ENCODE peak calls at places on chromosomes 7 and 10, in eight cellular contexts. One of them, this sample, is unnamed.

GRCh38 chr10:130022501-130023299 is 58.6 kb upstream of the EBF3 start:
- DNase-seq in Panc1: no peak
- DNase-seq in upper lobe of left lung: peak
- DNase-seq in K562: no peak
- DNase-seq in spleen: peak
- DNase-seq in HL-60: no peak
- DNase-seq in HCT116: no peak
- DNase-seq in prostate gland: no peak
- DNase-seq in this sample: no peak

GRCh38 chr10:72043016-72043834 is 45.1 kb downstream of the SPOCK2 start:
- DNase-seq in Panc1: no peak
- DNase-seq in upper lobe of left lung: no peak
- DNase-seq in K562: no peak
- DNase-seq in spleen: no peak
- DNase-seq in HL-60: no peak
- DNase-seq in HCT116: no peak
- DNase-seq in prostate gland: no peak
- DNase-seq in this sample: no peak

GRCh38 chr7:97006951-97007861 is 1.9 kb downstream of the DLX6 start:
- DNase-seq in Panc1: no peak
- DNase-seq in upper lobe of left lung: no peak
- DNase-seq in K562: no peak
- DNase-seq in spleen: no peak
- DNase-seq in HL-60: no peak
- DNase-seq in HCT116: no peak
- DNase-seq in prostate gland: no peak
- DNase-seq in this sample: no peak

GRCh38 chr10:20473361-20473760 is 423.8 kb downstream of the NEBL start:
- DNase-seq in Panc1: no peak
- DNase-seq in upper lobe of left lung: no peak
- DNase-seq in K562: no peak
- DNase-seq in spleen: no peak
- DNase-seq in HL-60: no peak
- DNase-seq in HCT116: no peak
- DNase-seq in prostate gland: no peak
- DNase-seq in this sample: no peak

GRCh38 chr10:125520968-125521367 is 162.0 kb downstream of the TEX36 start:
- DNase-seq in Panc1: no peak
- DNase-seq in upper lobe of left lung: no peak
- DNase-seq in K562: no peak
- DNase-seq in spleen: no peak
- DNase-seq in HL-60: no peak
- DNase-seq in HCT116: no peak
- DNase-seq in prostate gland: no peak
- DNase-seq in this sample: no peak

GRCh38 chr10:51010977-51011376 is 63.3 kb upstream of the PRKG1 start:
- DNase-seq in Panc1: peak
- DNase-seq in upper lobe of left lung: no peak
- DNase-seq in K562: peak
- DNase-seq in spleen: no peak
- DNase-seq in HL-60: no peak
- DNase-seq in HCT116: peak
- DNase-seq in prostate gland: no peak
- DNase-seq in this sample: no peak

GRCh38 chr10:93386496-93387369 is 95.4 kb downstream of the MYOF start:
- DNase-seq in Panc1: no peak
- DNase-seq in upper lobe of left lung: peak
- DNase-seq in K562: no peak
- DNase-seq in spleen: no peak
- DNase-seq in HL-60: no peak
- DNase-seq in HCT116: no peak
- DNase-seq in prostate gland: no peak
- DNase-seq in this sample: peak

GRCh38 chr7:600149-600814 is 80.6 kb upstream of the PDGFA start:
- DNase-seq in Panc1: no peak
- DNase-seq in upper lobe of left lung: no peak
- DNase-seq in K562: no peak
- DNase-seq in spleen: peak
- DNase-seq in HL-60: no peak
- DNase-seq in HCT116: no peak
- DNase-seq in prostate gland: no peak
- DNase-seq in this sample: peak

GRCh38 chr10:108393111-108393510 is 1228.6 kb upstream of the SORCS1 start:
- DNase-seq in Panc1: no peak
- DNase-seq in upper lobe of left lung: no peak
- DNase-seq in K562: no peak
- DNase-seq in spleen: no peak
- DNase-seq in HL-60: no peak
- DNase-seq in HCT116: no peak
- DNase-seq in prostate gland: no peak
- DNase-seq in this sample: no peak

GRCh38 chr7:142670504-142670903 is 78.8 kb upstream of the PRSS1 start:
- DNase-seq in Panc1: no peak
- DNase-seq in upper lobe of left lung: no peak
- DNase-seq in K562: no peak
- DNase-seq in spleen: no peak
- DNase-seq in HL-60: no peak
- DNase-seq in HCT116: no peak
- DNase-seq in prostate gland: no peak
- DNase-seq in this sample: no peak

GRCh38 chr7:100673942-100674431 is 447 bp downstream of the GNB2 start:
- DNase-seq in Panc1: no peak
- DNase-seq in upper lobe of left lung: no peak
- DNase-seq in K562: peak
- DNase-seq in spleen: peak
- DNase-seq in HL-60: peak
- DNase-seq in HCT116: no peak
- DNase-seq in prostate gland: no peak
- DNase-seq in this sample: peak

GRCh38 chr10:17059197-17059688 is 70.4 kb downstream of the CUBN start:
- DNase-seq in Panc1: no peak
- DNase-seq in upper lobe of left lung: no peak
- DNase-seq in K562: no peak
- DNase-seq in spleen: no peak
- DNase-seq in HL-60: no peak
- DNase-seq in HCT116: no peak
- DNase-seq in prostate gland: no peak
- DNase-seq in this sample: no peak
- TF ChIP-seq POLR2AphosphoS5 in Panc1: peak
- TF ChIP-seq POLR2AphosphoS5 in upper lobe of left lung: no peak
- TF ChIP-seq POLR2AphosphoS5 in K562: no peak
- TF ChIP-seq POLR2AphosphoS5 in spleen: no peak
- TF ChIP-seq POLR2AphosphoS5 in HL-60: no peak
- TF ChIP-seq POLR2AphosphoS5 in HCT116: no peak
- TF ChIP-seq POLR2AphosphoS5 in prostate gland: no peak
- TF ChIP-seq POLR2AphosphoS5 in this sample: no peak

DNA sequence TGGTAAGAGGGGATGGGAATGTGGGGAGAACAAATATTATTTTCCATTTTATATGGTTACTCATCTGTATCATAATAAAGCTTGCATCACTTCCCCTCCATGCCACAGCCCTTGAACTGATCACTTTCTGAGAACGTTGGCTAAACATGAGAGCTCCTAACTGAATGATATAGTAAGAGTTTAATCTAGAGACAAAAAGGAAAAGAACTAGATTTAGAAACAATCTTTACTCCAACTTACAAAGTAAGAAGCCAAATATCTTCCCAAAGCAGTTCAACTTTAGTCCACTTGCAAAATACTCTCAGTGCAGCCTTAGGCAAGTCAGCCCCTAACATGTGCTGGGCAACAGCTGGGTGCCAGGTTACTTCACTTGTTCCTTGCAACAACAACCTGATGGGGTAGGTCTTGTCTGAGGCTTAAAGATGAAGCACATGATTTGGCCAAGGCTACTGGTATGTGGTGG is 20.3 kb downstream of the SMURF1 start:
- DNase-seq in Panc1: no peak
- DNase-seq in upper lobe of left lung: no peak
- DNase-seq in K562: no peak
- DNase-seq in spleen: no peak
- DNase-seq in HL-60: peak
- DNase-seq in HCT116: no peak
- DNase-seq in prostate gland: peak
- DNase-seq in this sample: no peak
- TF ChIP-seq POLR2AphosphoS5 in Panc1: no peak
- TF ChIP-seq POLR2AphosphoS5 in upper lobe of left lung: no peak
- TF ChIP-seq POLR2AphosphoS5 in K562: no peak
- TF ChIP-seq POLR2AphosphoS5 in spleen: no peak
- TF ChIP-seq POLR2AphosphoS5 in HL-60: no peak
- TF ChIP-seq POLR2AphosphoS5 in HCT116: no peak
- TF ChIP-seq POLR2AphosphoS5 in prostate gland: no peak
- TF ChIP-seq POLR2AphosphoS5 in this sample: no peak

GRCh38 chr7:106167439-106168136 is 55.5 kb upstream of the SYPL1 start:
- DNase-seq in Panc1: no peak
- DNase-seq in upper lobe of left lung: no peak
- DNase-seq in K562: no peak
- DNase-seq in spleen: no peak
- DNase-seq in HL-60: peak
- DNase-seq in HCT116: no peak
- DNase-seq in prostate gland: no peak
- DNase-seq in this sample: no peak
- TF ChIP-seq POLR2AphosphoS5 in Panc1: no peak
- TF ChIP-seq POLR2AphosphoS5 in upper lobe of left lung: no peak
- TF ChIP-seq POLR2AphosphoS5 in K562: no peak
- TF ChIP-seq POLR2AphosphoS5 in spleen: no peak
- TF ChIP-seq POLR2AphosphoS5 in HL-60: no peak
- TF ChIP-seq POLR2AphosphoS5 in HCT116: no peak
- TF ChIP-seq POLR2AphosphoS5 in prostate gland: no peak
- TF ChIP-seq POLR2AphosphoS5 in this sample: peak

GRCh38 chr10:97532935-97533671 is 34.4 kb downstream of the UBTD1 start:
- DNase-seq in Panc1: no peak
- DNase-seq in upper lobe of left lung: no peak
- DNase-seq in K562: no peak
- DNase-seq in spleen: no peak
- DNase-seq in HL-60: no peak
- DNase-seq in HCT116: no peak
- DNase-seq in prostate gland: no peak
- DNase-seq in this sample: no peak
- TF ChIP-seq POLR2AphosphoS5 in Panc1: no peak
- TF ChIP-seq POLR2AphosphoS5 in upper lobe of left lung: no peak
- TF ChIP-seq POLR2AphosphoS5 in K562: no peak
- TF ChIP-seq POLR2AphosphoS5 in spleen: no peak
- TF ChIP-seq POLR2AphosphoS5 in HL-60: no peak
- TF ChIP-seq POLR2AphosphoS5 in HCT116: no peak
- TF ChIP-seq POLR2AphosphoS5 in prostate gland: no peak
- TF ChIP-seq POLR2AphosphoS5 in this sample: no peak

GRCh38 chr7:40530292-40530691 is 395.5 kb downstream of the SUGCT start:
- DNase-seq in Panc1: no peak
- DNase-seq in upper lobe of left lung: no peak
- DNase-seq in K562: no peak
- DNase-seq in spleen: no peak
- DNase-seq in HL-60: no peak
- DNase-seq in HCT116: no peak
- DNase-seq in prostate gland: no peak
- DNase-seq in this sample: no peak

GRCh38 chr7:40531946-40532345 is 397.1 kb downstream of the SUGCT start:
- DNase-seq in Panc1: no peak
- DNase-seq in upper lobe of left lung: no peak
- DNase-seq in K562: no peak
- DNase-seq in spleen: no peak
- DNase-seq in HL-60: no peak
- DNase-seq in HCT116: no peak
- DNase-seq in prostate gland: no peak
- DNase-seq in this sample: no peak

GRCh38 chr7:40538281-40538680 is 403.5 kb downstream of the SUGCT start:
- DNase-seq in Panc1: no peak
- DNase-seq in upper lobe of left lung: no peak
- DNase-seq in K562: no peak
- DNase-seq in spleen: no peak
- DNase-seq in HL-60: no peak
- DNase-seq in HCT116: no peak
- DNase-seq in prostate gland: no peak
- DNase-seq in this sample: no peak

GRCh38 chr7:40536406-40536805 is 401.6 kb downstream of the SUGCT start:
- DNase-seq in Panc1: no peak
- DNase-seq in upper lobe of left lung: no peak
- DNase-seq in K562: no peak
- DNase-seq in spleen: no peak
- DNase-seq in HL-60: no peak
- DNase-seq in HCT116: no peak
- DNase-seq in prostate gland: no peak
- DNase-seq in this sample: no peak

DNA sequence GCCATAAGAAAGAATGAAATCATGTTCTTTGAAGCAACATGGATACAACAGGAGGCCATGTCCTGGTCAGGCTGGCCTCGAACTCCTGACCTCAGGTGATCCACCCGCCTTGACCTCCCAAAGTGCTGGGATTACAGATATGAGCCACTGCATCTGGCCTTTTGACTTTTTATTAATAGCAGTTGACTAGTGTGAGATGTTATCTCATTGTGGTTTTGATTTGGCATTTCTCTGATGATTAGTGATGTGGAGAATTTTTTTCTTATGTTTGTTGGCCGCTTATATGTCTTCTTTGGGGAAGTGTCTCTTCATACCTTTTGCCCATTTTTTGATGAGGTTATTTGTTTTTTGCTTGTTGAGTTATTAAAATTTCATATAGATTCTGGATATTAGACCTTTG is 400.9 kb downstream of the SUGCT start:
- DNase-seq in Panc1: no peak
- DNase-seq in upper lobe of left lung: no peak
- DNase-seq in K562: no peak
- DNase-seq in spleen: no peak
- DNase-seq in HL-60: no peak
- DNase-seq in HCT116: no peak
- DNase-seq in prostate gland: no peak
- DNase-seq in this sample: no peak
- TF ChIP-seq POLR2AphosphoS5 in Panc1: no peak
- TF ChIP-seq POLR2AphosphoS5 in upper lobe of left lung: no peak
- TF ChIP-seq POLR2AphosphoS5 in K562: no peak
- TF ChIP-seq POLR2AphosphoS5 in spleen: no peak
- TF ChIP-seq POLR2AphosphoS5 in HL-60: no peak
- TF ChIP-seq POLR2AphosphoS5 in HCT116: no peak
- TF ChIP-seq POLR2AphosphoS5 in prostate gland: no peak
- TF ChIP-seq POLR2AphosphoS5 in this sample: no peak

This sample was measured in sigmoid colon.